ENCODE peak calls at places on chromosomes 11 and 22, in four cellular contexts. T, I, P and Z are unnamed samples.

GRCh38 chr22:26452236-26453016 is 23.4 kb downstream of the ASPHD2 start:
- DNase-seq in T (no peak), I (no peak), P (no peak), Z (no peak)

GRCh38 chr22:44452531-44453420 is 45.3 kb downstream of the RTL6 start:
- DNase-seq in P (no peak), I (no peak), T (no peak), Z (no peak)

GRCh38 chr22:25884121-25884520 is 142.1 kb downstream of the MYO18B start:
- DNase-seq in I (no peak), P (no peak), T (no peak), Z (no peak)

GRCh38 chr11:20011294-20011951 is 148.9 kb downstream of the DBX1 start:
- DNase-seq in P (no peak), I (no peak), T (no peak), Z (no peak)

GRCh38 chr11:95200781-95201457 is 30.1 kb downstream of the SESN3 start:
- DNase-seq in P (no peak), I (no peak), T (no peak), Z (no peak)

GRCh38 chr11:2512431-2513407 is 67.9 kb downstream of the KCNQ1 start:
- DNase-seq in P (no peak), T (no peak), I (no peak), Z (no peak)

GRCh38 chr11:111634981-111635705 is 32.9 kb downstream of the SIK2 start:
- DNase-seq in P (no peak), T (no peak), I (no peak), Z (no peak)

GRCh38 chr22:44248926-44249325 is 63.8 kb downstream of the SHISAL1 start:
- DNase-seq in P (no peak), T (no peak), I (peak), Z (no peak)

GRCh38 chr11:1826552-1827094 is 8.2 kb upstream of the SYT8 start:
- DNase-seq in I (no peak), T (no peak), P (peak), Z (no peak)

GRCh38 chr11:34731596-34731995 is 110.7 kb downstream of the EHF start:
- DNase-seq in P (no peak), I (no peak), T (no peak), Z (no peak)

GRCh38 chr22:44668190-44668885 is 33.7 kb upstream of the PRR5 start:
- DNase-seq in T (no peak), I (no peak), P (no peak), Z (no peak)

GRCh38 chr11:8256271-8257002 is 7.2 kb downstream of the LMO1 start:
- DNase-seq in P (no peak), T (no peak), I (no peak), Z (no peak)

GRCh38 chr22:25564320-25564978 is at the start of gene GRK3:
- DNase-seq in I (no peak), T (peak), P (peak), Z (no peak)

GRCh38 chr11:33551051-33551450 is 149.6 kb downstream of the C11orf91 start:
- DNase-seq in T (no peak), I (no peak), P (no peak), Z (no peak)

GRCh38 chr11:107665016-107665415 is 46.8 kb downstream of the SLN start:
- DNase-seq in I (no peak), P (no peak), T (no peak), Z (no peak)

GRCh38 chr11:114027941-114028340 is 31.6 kb upstream of the ZBTB16 start:
- DNase-seq in P (no peak), I (no peak), T (no peak), Z (no peak)

GRCh38 chr11:47477323-47477722 is 28.4 kb upstream of the RAPSN start:
- DNase-seq in P (peak), I (no peak), T (no peak), Z (no peak)

GRCh38 chr11:100445231-100445735 is 241.8 kb upstream of the ARHGAP42 start:
- DNase-seq in P (peak), T (no peak), I (no peak), Z (no peak)
- TF ChIP-seq CTCF in P (no peak), T (no peak), I (no peak), Z (no peak)

GRCh38 chr11:12746593-12747097 is 72.4 kb downstream of the TEAD1 start:
- DNase-seq in I (no peak), P (peak), T (peak), Z (peak)
- TF ChIP-seq CTCF in I (no peak), P (peak), T (no peak), Z (no peak)

GRCh38 chr22:46134111-46134705 is 16.1 kb upstream of the PPARA start:
- DNase-seq in T (no peak), I (no peak), P (no peak), Z (no peak)
- TF ChIP-seq CTCF in T (no peak), I (no peak), P (no peak), Z (no peak)

GRCh38 chr22:47817380-47817779 is 1054.9 kb downstream of the TBC1D22A start:
- DNase-seq in I (no peak), P (no peak), T (no peak), Z (no peak)
- TF ChIP-seq CTCF in I (no peak), P (no peak), T (no peak), Z (no peak)

GRCh38 chr22:37045958-37046357 is 5.6 kb upstream of the KCTD17 start:
- DNase-seq in I (no peak), T (no peak), P (peak), Z (no peak)
- TF ChIP-seq CTCF in I (peak), T (peak), P (peak), Z (peak)

GRCh38 chr11:31958086-31958735 is 132.7 kb upstream of the RCN1 start:
- DNase-seq in I (peak), P (peak), T (peak), Z (no peak)
- TF ChIP-seq CTCF in I (peak), P (peak), T (peak), Z (peak)